ENCODE peak calls at places on chromosomes 16 and 17, in nine cellular contexts. One of them, this sample, is unnamed.
A peak's percentile ranks its signal among the peaks of the same experiment; 100 is the strongest.

GRCh38 chr16:83713597-83713996 is 94.2 kb upstream of the HSBP1 start:
- DNase-seq in mucosa of descending colon: no peak
- DNase-seq in OCI-LY7: peak; percentile 17
- DNase-seq in mammary epithelial cell: no peak
- DNase-seq in osteoblast: no peak
- DNase-seq in cardiac fibroblast: no peak
- DNase-seq in foreskin fibroblast: no peak
- DNase-seq in tibial artery: no peak
- DNase-seq in colonic mucosa: no peak
- DNase-seq in this sample: no peak

GRCh38 chr17:5413682-5414081 is 5.8 kb downstream of the NUP88 start:
- DNase-seq in foreskin fibroblast: peak; percentile 91
- DNase-seq in colonic mucosa: peak; percentile 29
- DNase-seq in osteoblast: peak; percentile 75
- DNase-seq in cardiac fibroblast: peak; percentile 87
- DNase-seq in mammary epithelial cell: peak; percentile 93
- DNase-seq in mucosa of descending colon: no peak
- DNase-seq in tibial artery: no peak
- DNase-seq in OCI-LY7: no peak
- DNase-seq in this sample: peak; percentile 96

GRCh38 chr17:1229354-1229890 is 40.8 kb upstream of the BHLHA9 start:
- DNase-seq in mammary epithelial cell: peak; percentile 32
- DNase-seq in foreskin fibroblast: peak; percentile 44
- DNase-seq in tibial artery: peak; percentile 85
- DNase-seq in mucosa of descending colon: peak; percentile 90
- DNase-seq in osteoblast: peak; percentile 94
- DNase-seq in colonic mucosa: peak; percentile 91
- DNase-seq in OCI-LY7: peak; percentile 85
- DNase-seq in cardiac fibroblast: no peak
- DNase-seq in this sample: no peak

GRCh38 chr17:78946131-78946530 is 20.9 kb upstream of the TIMP2 start:
- DNase-seq in tibial artery: no peak
- DNase-seq in colonic mucosa: no peak
- DNase-seq in osteoblast: peak; percentile 26
- DNase-seq in OCI-LY7: no peak
- DNase-seq in mammary epithelial cell: no peak
- DNase-seq in foreskin fibroblast: no peak
- DNase-seq in cardiac fibroblast: no peak
- DNase-seq in mucosa of descending colon: no peak
- DNase-seq in this sample: no peak

GRCh38 chr16:3119701-3120408 is 7.5 kb downstream of the ZNF205 start:
- DNase-seq in osteoblast: peak; percentile 10
- DNase-seq in tibial artery: no peak
- DNase-seq in mammary epithelial cell: no peak
- DNase-seq in cardiac fibroblast: no peak
- DNase-seq in colonic mucosa: no peak
- DNase-seq in OCI-LY7: no peak
- DNase-seq in foreskin fibroblast: no peak
- DNase-seq in mucosa of descending colon: no peak
- DNase-seq in this sample: no peak

GRCh38 chr16:49620158-49620867 is 235.6 kb downstream of the ZNF423 start:
- DNase-seq in OCI-LY7: no peak
- DNase-seq in mucosa of descending colon: peak; percentile 47
- DNase-seq in osteoblast: peak; percentile 95
- DNase-seq in cardiac fibroblast: peak; percentile 91
- DNase-seq in mammary epithelial cell: no peak
- DNase-seq in foreskin fibroblast: peak; percentile 91
- DNase-seq in colonic mucosa: peak; percentile 29
- DNase-seq in tibial artery: peak; percentile 96
- DNase-seq in this sample: peak; percentile 38

GRCh38 chr16:49439050-49439449 is 65.4 kb downstream of the C16orf78 start:
- DNase-seq in colonic mucosa: no peak
- DNase-seq in mammary epithelial cell: no peak
- DNase-seq in mucosa of descending colon: no peak
- DNase-seq in cardiac fibroblast: no peak
- DNase-seq in foreskin fibroblast: no peak
- DNase-seq in tibial artery: peak; percentile 13
- DNase-seq in OCI-LY7: no peak
- DNase-seq in osteoblast: no peak
- DNase-seq in this sample: no peak

GRCh38 chr16:85395207-85395912 is 217.8 kb upstream of the GSE1 start:
- DNase-seq in tibial artery: peak; percentile 98
- DNase-seq in foreskin fibroblast: peak; percentile 99
- DNase-seq in osteoblast: peak; percentile 100
- DNase-seq in mammary epithelial cell: peak; percentile 98
- DNase-seq in OCI-LY7: no peak
- DNase-seq in cardiac fibroblast: peak; percentile 98
- DNase-seq in mucosa of descending colon: peak; percentile 62
- DNase-seq in colonic mucosa: peak; percentile 66
- DNase-seq in this sample: peak; percentile 99

GRCh38 chr16:19179890-19180490 is 11.9 kb downstream of the SYT17 start:
- DNase-seq in foreskin fibroblast: peak; percentile 80
- DNase-seq in OCI-LY7: peak; percentile 63
- DNase-seq in mucosa of descending colon: peak; percentile 81
- DNase-seq in mammary epithelial cell: peak; percentile 11
- DNase-seq in tibial artery: peak; percentile 72
- DNase-seq in osteoblast: peak; percentile 91
- DNase-seq in cardiac fibroblast: peak; percentile 52
- DNase-seq in colonic mucosa: peak; percentile 71
- DNase-seq in this sample: peak; percentile 56

GRCh38 chr17:82305727-82306300 is 11.6 kb downstream of the CD7 start:
- DNase-seq in OCI-LY7: no peak
- DNase-seq in tibial artery: no peak
- DNase-seq in mucosa of descending colon: no peak
- DNase-seq in cardiac fibroblast: no peak
- DNase-seq in osteoblast: no peak
- DNase-seq in mammary epithelial cell: no peak
- DNase-seq in colonic mucosa: no peak
- DNase-seq in foreskin fibroblast: peak; percentile 47
- DNase-seq in this sample: no peak

GRCh38 chr16:349211-349610 is 3.3 kb downstream of the AXIN1 start:
- DNase-seq in colonic mucosa: no peak
- DNase-seq in foreskin fibroblast: no peak
- DNase-seq in OCI-LY7: no peak
- DNase-seq in mucosa of descending colon: no peak
- DNase-seq in mammary epithelial cell: no peak
- DNase-seq in osteoblast: peak; percentile 42
- DNase-seq in cardiac fibroblast: no peak
- DNase-seq in tibial artery: no peak
- DNase-seq in this sample: no peak

GRCh38 chr16:30028438-30029093 is 2.5 kb downstream of the TLCD3B start:
- DNase-seq in mucosa of descending colon: no peak
- DNase-seq in osteoblast: no peak
- DNase-seq in mammary epithelial cell: no peak
- DNase-seq in colonic mucosa: no peak
- DNase-seq in OCI-LY7: no peak
- DNase-seq in tibial artery: no peak
- DNase-seq in cardiac fibroblast: no peak
- DNase-seq in foreskin fibroblast: peak; percentile 33
- DNase-seq in this sample: no peak

GRCh38 chr17:8022358-8023038 is 16.4 kb upstream of the ALOX15B start:
- DNase-seq in colonic mucosa: no peak
- DNase-seq in mucosa of descending colon: no peak
- DNase-seq in foreskin fibroblast: peak; percentile 37
- DNase-seq in OCI-LY7: no peak
- DNase-seq in mammary epithelial cell: peak; percentile 82
- DNase-seq in osteoblast: peak; percentile 50
- DNase-seq in tibial artery: no peak
- DNase-seq in cardiac fibroblast: peak; percentile 47
- DNase-seq in this sample: no peak

GRCh38 chr17:21823643-21824042 is 131.3 kb downstream of the KCNJ18 start:
- DNase-seq in mucosa of descending colon: no peak
- DNase-seq in mammary epithelial cell: no peak
- DNase-seq in foreskin fibroblast: no peak
- DNase-seq in osteoblast: no peak
- DNase-seq in colonic mucosa: no peak
- DNase-seq in cardiac fibroblast: no peak
- DNase-seq in OCI-LY7: no peak
- DNase-seq in tibial artery: no peak
- DNase-seq in this sample: no peak

GRCh38 chr17:79713391-79713790 is 17.4 kb upstream of the ENPP7 start:
- DNase-seq in cardiac fibroblast: no peak
- DNase-seq in osteoblast: no peak
- DNase-seq in OCI-LY7: no peak
- DNase-seq in colonic mucosa: no peak
- DNase-seq in mucosa of descending colon: no peak
- DNase-seq in mammary epithelial cell: no peak
- DNase-seq in tibial artery: no peak
- DNase-seq in foreskin fibroblast: no peak
- DNase-seq in this sample: no peak

GRCh38 chr17:63623786-63624185 is 1.6 kb downstream of the MAP3K3 start:
- DNase-seq in cardiac fibroblast: no peak
- DNase-seq in foreskin fibroblast: no peak
- DNase-seq in OCI-LY7: no peak
- DNase-seq in colonic mucosa: no peak
- DNase-seq in mammary epithelial cell: no peak
- DNase-seq in tibial artery: no peak
- DNase-seq in osteoblast: peak; percentile 88
- DNase-seq in mucosa of descending colon: no peak
- DNase-seq in this sample: no peak

GRCh38 chr17:7323731-7324437 is 5.3 kb downstream of the NEURL4 start:
- DNase-seq in osteoblast: peak; percentile 98
- DNase-seq in foreskin fibroblast: peak; percentile 74
- DNase-seq in mucosa of descending colon: peak; percentile 81
- DNase-seq in colonic mucosa: peak; percentile 53
- DNase-seq in tibial artery: no peak
- DNase-seq in OCI-LY7: peak; percentile 45
- DNase-seq in cardiac fibroblast: peak; percentile 48
- DNase-seq in mammary epithelial cell: peak; percentile 41
- DNase-seq in this sample: peak; percentile 31

GRCh38 chr16:180101-180920 is at the start of gene HBQ1:
- DNase-seq in OCI-LY7: no peak
- DNase-seq in cardiac fibroblast: peak; percentile 17
- DNase-seq in mammary epithelial cell: peak; percentile 17
- DNase-seq in colonic mucosa: no peak
- DNase-seq in osteoblast: peak; percentile 97
- DNase-seq in mucosa of descending colon: no peak
- DNase-seq in foreskin fibroblast: peak; percentile 63
- DNase-seq in tibial artery: no peak
- DNase-seq in this sample: peak; percentile 34

GRCh38 chr16:4327782-4328579 is 12.1 kb downstream of the GLIS2 start:
- DNase-seq in foreskin fibroblast: peak; percentile 93
- DNase-seq in colonic mucosa: peak; percentile 73
- DNase-seq in tibial artery: peak; percentile 92
- DNase-seq in cardiac fibroblast: peak; percentile 81
- DNase-seq in osteoblast: peak; percentile 100
- DNase-seq in mucosa of descending colon: peak; percentile 77
- DNase-seq in mammary epithelial cell: peak; percentile 40
- DNase-seq in OCI-LY7: peak; percentile 69
- DNase-seq in this sample: peak; percentile 85

GRCh38 chr17:57257213-57257873 is 1.0 kb downstream of the MSI2 start:
- DNase-seq in mucosa of descending colon: peak; percentile 36
- DNase-seq in OCI-LY7: peak; percentile 39
- DNase-seq in mammary epithelial cell: no peak
- DNase-seq in tibial artery: no peak
- DNase-seq in colonic mucosa: peak; percentile 29
- DNase-seq in foreskin fibroblast: no peak
- DNase-seq in osteoblast: no peak
- DNase-seq in cardiac fibroblast: peak; percentile 3
- DNase-seq in this sample: no peak

GRCh38 chr16:19071811-19072777 is 4.7 kb downstream of the COQ7 start:
- DNase-seq in mammary epithelial cell: peak; percentile 53
- DNase-seq in colonic mucosa: peak; percentile 78
- DNase-seq in mucosa of descending colon: peak; percentile 75
- DNase-seq in tibial artery: no peak
- DNase-seq in OCI-LY7: peak; percentile 67
- DNase-seq in cardiac fibroblast: peak; percentile 78
- DNase-seq in foreskin fibroblast: peak; percentile 80
- DNase-seq in osteoblast: peak; percentile 90
- DNase-seq in this sample: peak; percentile 47

GRCh38 chr16:56643833-56644232 is 5.4 kb downstream of the MT1A start:
- DNase-seq in OCI-LY7: no peak
- DNase-seq in mammary epithelial cell: no peak
- DNase-seq in mucosa of descending colon: no peak
- DNase-seq in osteoblast: no peak
- DNase-seq in tibial artery: no peak
- DNase-seq in cardiac fibroblast: no peak
- DNase-seq in foreskin fibroblast: no peak
- DNase-seq in colonic mucosa: no peak
- DNase-seq in this sample: no peak
- H3K4me3 ChIP-seq in OCI-LY7: no peak overlapping the region
- H3K4me3 ChIP-seq in mammary epithelial cell: no peak overlapping the region
- H3K4me3 ChIP-seq in mucosa of descending colon: no peak overlapping the region
- H3K4me3 ChIP-seq in osteoblast: no peak overlapping the region
- H3K4me3 ChIP-seq in tibial artery: peak overlapping the region; percentile 39
- H3K4me3 ChIP-seq in cardiac fibroblast: peak overlapping the region; percentile 45
- H3K4me3 ChIP-seq in foreskin fibroblast: no peak overlapping the region
- H3K4me3 ChIP-seq in colonic mucosa: peak overlapping the region; percentile 19
- H3K4me3 ChIP-seq in this sample: peak overlapping the region; percentile 32

GRCh38 chr17:29251969-29252866 is 5.6 kb downstream of the CRYBA1 start:
- DNase-seq in OCI-LY7: peak; percentile 55
- DNase-seq in foreskin fibroblast: peak; percentile 66
- DNase-seq in mucosa of descending colon: no peak
- DNase-seq in mammary epithelial cell: no peak
- DNase-seq in cardiac fibroblast: peak; percentile 58
- DNase-seq in tibial artery: no peak
- DNase-seq in colonic mucosa: no peak
- DNase-seq in osteoblast: peak; percentile 11
- DNase-seq in this sample: peak; percentile 76
- TF ChIP-seq CTCF in OCI-LY7: peak; percentile 81
- TF ChIP-seq CTCF in foreskin fibroblast: peak; percentile 39
- TF ChIP-seq CTCF in mucosa of descending colon: no peak
- TF ChIP-seq CTCF in mammary epithelial cell: peak; percentile 37
- TF ChIP-seq CTCF in cardiac fibroblast: peak; percentile 49
- TF ChIP-seq CTCF in tibial artery: peak; percentile 48
- TF ChIP-seq CTCF in colonic mucosa: peak; percentile 39
- TF ChIP-seq CTCF in osteoblast: peak; percentile 49
- TF ChIP-seq CTCF in this sample: peak; percentile 59

GRCh38 chr17:49576906-49577650 is 1.4 kb downstream of the NXPH3 start:
- DNase-seq in mucosa of descending colon: no peak
- DNase-seq in OCI-LY7: no peak
- DNase-seq in mammary epithelial cell: no peak
- DNase-seq in colonic mucosa: no peak
- DNase-seq in cardiac fibroblast: no peak
- DNase-seq in foreskin fibroblast: no peak
- DNase-seq in tibial artery: peak; percentile 74
- DNase-seq in osteoblast: peak; percentile 86
- DNase-seq in this sample: no peak
- H3K4me3 ChIP-seq in mucosa of descending colon: no peak overlapping the region
- H3K4me3 ChIP-seq in OCI-LY7: no peak overlapping the region
- H3K4me3 ChIP-seq in mammary epithelial cell: peak overlapping the region; percentile 59
- H3K4me3 ChIP-seq in colonic mucosa: peak overlapping the region; percentile 40
- H3K4me3 ChIP-seq in cardiac fibroblast: peak overlapping the region; percentile 60
- H3K4me3 ChIP-seq in foreskin fibroblast: peak overlapping the region; percentile 67
- H3K4me3 ChIP-seq in tibial artery: peak overlapping the region; percentile 91
- H3K4me3 ChIP-seq in osteoblast: peak overlapping the region; percentile 81
- H3K4me3 ChIP-seq in this sample: peak overlapping the region; percentile 68

DNA sequence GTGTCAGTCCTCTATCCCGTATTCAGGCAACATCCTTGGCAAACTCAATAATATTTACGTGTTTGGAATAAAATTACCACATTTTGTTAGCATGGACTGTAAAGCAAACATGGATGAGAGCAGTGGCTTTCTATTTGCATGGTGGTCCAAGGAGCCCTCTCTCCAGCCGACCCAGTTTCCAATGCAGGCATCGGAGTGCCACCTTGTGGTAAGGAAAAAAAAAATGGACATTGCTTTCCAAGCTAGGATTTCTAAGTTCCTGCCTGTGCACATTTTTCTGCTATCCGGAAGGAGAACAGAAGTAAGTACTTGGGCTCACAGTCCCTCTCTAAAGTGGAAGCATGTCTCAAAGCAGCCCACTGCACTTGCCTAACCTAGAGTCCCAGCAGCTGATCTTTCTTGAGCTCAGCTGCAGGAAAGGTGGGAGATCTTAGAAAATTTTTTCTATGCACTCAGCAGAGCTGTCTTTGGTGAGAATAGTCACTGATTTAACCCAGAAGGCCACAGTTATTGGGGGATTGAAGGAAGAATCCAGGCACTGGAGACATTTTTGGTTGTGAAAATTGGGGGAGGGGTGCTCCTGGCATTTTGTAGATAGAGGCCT is 46.0 kb upstream of the ERCC4 start:
- DNase-seq in OCI-LY7: peak; percentile 23
- DNase-seq in foreskin fibroblast: peak; percentile 8
- DNase-seq in cardiac fibroblast: peak; percentile 28
- DNase-seq in mucosa of descending colon: no peak
- DNase-seq in mammary epithelial cell: peak; percentile 7
- DNase-seq in tibial artery: no peak
- DNase-seq in osteoblast: no peak
- DNase-seq in colonic mucosa: no peak
- DNase-seq in this sample: peak; percentile 18
- TF ChIP-seq CTCF in OCI-LY7: peak; percentile 76
- TF ChIP-seq CTCF in foreskin fibroblast: no peak
- TF ChIP-seq CTCF in cardiac fibroblast: peak; percentile 42
- TF ChIP-seq CTCF in mucosa of descending colon: no peak
- TF ChIP-seq CTCF in mammary epithelial cell: peak; percentile 54
- TF ChIP-seq CTCF in tibial artery: peak; percentile 24
- TF ChIP-seq CTCF in osteoblast: peak; percentile 55
- TF ChIP-seq CTCF in colonic mucosa: no peak
- TF ChIP-seq CTCF in this sample: peak; percentile 44

This sample was measured in fibroblast of villous mesenchyme.